ENCODE peak calls at places on chromosomes 16 and 17, in seven cellular contexts. One of them, this sample, is unnamed.

GRCh38 chr17:34285304-34285792 is at the start of gene CCL11:
- DNase-seq in activated CD4-positive, CD25-positive, alpha-beta regulatory T cell: no peak
- DNase-seq in GM13977: no peak
- DNase-seq in activated gamma-delta T cell treated with Interleukin-2 at 50 U/mL for 16 hours: no peak
- DNase-seq in head of caudate nucleus: no peak
- DNase-seq in tibial artery: no peak
- DNase-seq in GM04504: no peak
- DNase-seq in this sample: no peak

GRCh38 chr16:67563708-67564468 is 1.6 kb downstream of the CTCF start:
- DNase-seq in activated CD4-positive, CD25-positive, alpha-beta regulatory T cell: no peak
- DNase-seq in GM13977: no peak
- DNase-seq in activated gamma-delta T cell treated with Interleukin-2 at 50 U/mL for 16 hours: no peak
- DNase-seq in head of caudate nucleus: no peak
- DNase-seq in tibial artery: peak
- DNase-seq in GM04504: peak
- DNase-seq in this sample: no peak

GRCh38 chr16:30355144-30355953 is at the start of gene CD2BP2:
- DNase-seq in activated CD4-positive, CD25-positive, alpha-beta regulatory T cell: peak
- DNase-seq in GM13977: peak
- DNase-seq in activated gamma-delta T cell treated with Interleukin-2 at 50 U/mL for 16 hours: peak
- DNase-seq in head of caudate nucleus: peak
- DNase-seq in tibial artery: peak
- DNase-seq in GM04504: peak
- DNase-seq in this sample: peak

GRCh38 chr17:77966476-77966875 is 8.0 kb downstream of the TNRC6C start:
- DNase-seq in activated CD4-positive, CD25-positive, alpha-beta regulatory T cell: no peak
- DNase-seq in GM13977: no peak
- DNase-seq in activated gamma-delta T cell treated with Interleukin-2 at 50 U/mL for 16 hours: no peak
- DNase-seq in head of caudate nucleus: no peak
- DNase-seq in tibial artery: no peak
- DNase-seq in GM04504: no peak
- DNase-seq in this sample: no peak

GRCh38 chr16:49407873-49408565 is 34.4 kb downstream of the C16orf78 start:
- DNase-seq in activated CD4-positive, CD25-positive, alpha-beta regulatory T cell: peak
- DNase-seq in GM13977: peak
- DNase-seq in activated gamma-delta T cell treated with Interleukin-2 at 50 U/mL for 16 hours: peak
- DNase-seq in head of caudate nucleus: peak
- DNase-seq in tibial artery: peak
- DNase-seq in GM04504: peak
- DNase-seq in this sample: peak

GRCh38 chr17:57781386-57782050 is 36.4 kb upstream of the CCDC182 start:
- DNase-seq in activated CD4-positive, CD25-positive, alpha-beta regulatory T cell: no peak
- DNase-seq in GM13977: no peak
- DNase-seq in activated gamma-delta T cell treated with Interleukin-2 at 50 U/mL for 16 hours: no peak
- DNase-seq in head of caudate nucleus: no peak
- DNase-seq in tibial artery: no peak
- DNase-seq in GM04504: no peak
- DNase-seq in this sample: no peak

GRCh38 chr17:67689534-67690177 is 28.1 kb upstream of the NOL11 start:
- DNase-seq in activated CD4-positive, CD25-positive, alpha-beta regulatory T cell: peak
- DNase-seq in GM13977: peak
- DNase-seq in activated gamma-delta T cell treated with Interleukin-2 at 50 U/mL for 16 hours: peak
- DNase-seq in head of caudate nucleus: peak
- DNase-seq in tibial artery: no peak
- DNase-seq in GM04504: peak
- DNase-seq in this sample: no peak

GRCh38 chr16:89155184-89155679 is 16.3 kb upstream of the CDH15 start:
- DNase-seq in activated CD4-positive, CD25-positive, alpha-beta regulatory T cell: no peak
- DNase-seq in GM13977: no peak
- DNase-seq in activated gamma-delta T cell treated with Interleukin-2 at 50 U/mL for 16 hours: no peak
- DNase-seq in head of caudate nucleus: no peak
- DNase-seq in tibial artery: peak
- DNase-seq in GM04504: peak
- DNase-seq in this sample: no peak

GRCh38 chr17:54373970-54374369 is 526.7 kb upstream of the TOM1L1 start:
- DNase-seq in activated CD4-positive, CD25-positive, alpha-beta regulatory T cell: no peak
- DNase-seq in GM13977: no peak
- DNase-seq in activated gamma-delta T cell treated with Interleukin-2 at 50 U/mL for 16 hours: no peak
- DNase-seq in head of caudate nucleus: no peak
- DNase-seq in tibial artery: no peak
- DNase-seq in GM04504: no peak
- DNase-seq in this sample: no peak

GRCh38 chr16:76194621-76195015 is 82.6 kb upstream of the CNTNAP4 start:
- DNase-seq in activated CD4-positive, CD25-positive, alpha-beta regulatory T cell: no peak
- DNase-seq in GM13977: no peak
- DNase-seq in activated gamma-delta T cell treated with Interleukin-2 at 50 U/mL for 16 hours: no peak
- DNase-seq in head of caudate nucleus: no peak
- DNase-seq in tibial artery: no peak
- DNase-seq in GM04504: no peak
- DNase-seq in this sample: no peak

GRCh38 chr16:10688291-10688690 is 6.4 kb downstream of the TEKT5 start:
- DNase-seq in activated CD4-positive, CD25-positive, alpha-beta regulatory T cell: no peak
- DNase-seq in GM13977: no peak
- DNase-seq in activated gamma-delta T cell treated with Interleukin-2 at 50 U/mL for 16 hours: no peak
- DNase-seq in head of caudate nucleus: no peak
- DNase-seq in tibial artery: no peak
- DNase-seq in GM04504: no peak
- DNase-seq in this sample: no peak

GRCh38 chr16:81626181-81626674 is 152.9 kb upstream of the PLCG2 start:
- DNase-seq in activated CD4-positive, CD25-positive, alpha-beta regulatory T cell: no peak
- DNase-seq in GM13977: no peak
- DNase-seq in activated gamma-delta T cell treated with Interleukin-2 at 50 U/mL for 16 hours: no peak
- DNase-seq in head of caudate nucleus: no peak
- DNase-seq in tibial artery: no peak
- DNase-seq in GM04504: no peak
- DNase-seq in this sample: no peak

GRCh38 chr16:26269663-26270062 is 577.9 kb downstream of the HS3ST4 start:
- DNase-seq in activated CD4-positive, CD25-positive, alpha-beta regulatory T cell: no peak
- DNase-seq in GM13977: no peak
- DNase-seq in activated gamma-delta T cell treated with Interleukin-2 at 50 U/mL for 16 hours: no peak
- DNase-seq in head of caudate nucleus: no peak
- DNase-seq in tibial artery: no peak
- DNase-seq in GM04504: no peak
- DNase-seq in this sample: no peak

GRCh38 chr16:66578596-66579531 is at the start of gene CMTM2:
- DNase-seq in activated CD4-positive, CD25-positive, alpha-beta regulatory T cell: no peak
- DNase-seq in GM13977: peak
- DNase-seq in activated gamma-delta T cell treated with Interleukin-2 at 50 U/mL for 16 hours: peak
- DNase-seq in head of caudate nucleus: no peak
- DNase-seq in tibial artery: peak
- DNase-seq in GM04504: no peak
- DNase-seq in this sample: no peak

GRCh38 chr17:74922694-74923537 is at the start of gene USH1G:
- DNase-seq in activated CD4-positive, CD25-positive, alpha-beta regulatory T cell: no peak
- DNase-seq in GM13977: peak
- DNase-seq in activated gamma-delta T cell treated with Interleukin-2 at 50 U/mL for 16 hours: peak
- DNase-seq in head of caudate nucleus: no peak
- DNase-seq in tibial artery: no peak
- DNase-seq in GM04504: no peak
- DNase-seq in this sample: no peak

GRCh38 chr17:60554377-60554788 is 28.3 kb upstream of the APPBP2 start:
- DNase-seq in activated CD4-positive, CD25-positive, alpha-beta regulatory T cell: no peak
- DNase-seq in GM13977: no peak
- DNase-seq in activated gamma-delta T cell treated with Interleukin-2 at 50 U/mL for 16 hours: no peak
- DNase-seq in head of caudate nucleus: no peak
- DNase-seq in tibial artery: no peak
- DNase-seq in GM04504: peak
- DNase-seq in this sample: no peak

GRCh38 chr17:38748329-38749221 is at the start of gene PCGF2:
- DNase-seq in activated CD4-positive, CD25-positive, alpha-beta regulatory T cell: no peak
- DNase-seq in GM13977: no peak
- DNase-seq in activated gamma-delta T cell treated with Interleukin-2 at 50 U/mL for 16 hours: no peak
- DNase-seq in head of caudate nucleus: peak
- DNase-seq in tibial artery: peak
- DNase-seq in GM04504: peak
- DNase-seq in this sample: no peak

This sample was measured in 8988T.